ENCODE peak calls at places on chromosome X, in four cellular contexts. R is Daoy, Y is NCI-H1930, U is NT2/D1. H is an unnamed sample.

GRCh38 chrX:5748751-5749150 is 479.9 kb downstream of the NLGN4X start:
- DNase-seq in R (no peak), Y (no peak), U (no peak), H (no peak)

GRCh38 chrX:320126-320783 is 1.7 kb upstream of the GTPBP6 start:
- DNase-seq in Y (no peak), R (no peak), U (no peak), H (no peak)

GRCh38 chrX:101241531-101241930 is 21.9 kb downstream of the DRP2 start:
- DNase-seq in Y (no peak), U (no peak), R (no peak), H (no peak)

GRCh38 chrX:10198254-10198653 is 41.5 kb downstream of the CLCN4 start:
- DNase-seq in Y (no peak), R (no peak), U (no peak), H (no peak)

GRCh38 chrX:150372280-150372679 is 9.2 kb downstream of the MAMLD1 start:
- DNase-seq in U (no peak), Y (no peak), R (no peak), H (no peak)

GRCh38 chrX:23902419-23902818 is 5.3 kb downstream of the APOO start:
- DNase-seq in Y (peak), U (no peak), R (no peak), H (no peak)

GRCh38 chrX:46547857-46548256 is 2.6 kb upstream of the ZNF674 start:
- DNase-seq in Y (no peak), R (peak), U (no peak), H (no peak)

GRCh38 chrX:65581661-65582339 is 47.2 kb upstream of the LAS1L start:
- DNase-seq in Y (peak), U (peak), R (peak), H (no peak)

GRCh38 chrX:20884565-20884964 is 489.7 kb upstream of the CNKSR2 start:
- DNase-seq in U (no peak), R (no peak), Y (no peak), H (no peak)

GRCh38 chrX:10725071-10725470 is 104.7 kb upstream of the MID1 start:
- DNase-seq in Y (no peak), U (no peak), R (peak), H (no peak)

GRCh38 chrX:134764202-134764785 is 106.0 kb upstream of the PLAC1 start:
- DNase-seq in U (no peak), Y (no peak), R (peak), H (no peak)

H was measured in NCI-H187 treated with DMSO at 0.1 percent for 48 hours.